ENCODE peak calls at places on chromosomes 12 and 14, in four cellular contexts. P is aorta; H is effector CD8-positive, alpha-beta T cell; T is NAMALWA. V is an unnamed sample.

GRCh38 chr12:75892779-75893408 is 138.7 kb downstream of the PHLDA1 start:
- DNase-seq in P (no peak), H (no peak), T (no peak), V (no peak)

GRCh38 chr12:4446335-4446734 is 720 bp upstream of the FGF6 start:
- DNase-seq in P (no peak), H (no peak), T (no peak), V (no peak)

GRCh38 chr14:42930058-42930457 is 1323.4 kb downstream of the LRFN5 start:
- DNase-seq in P (peak), H (no peak), T (peak), V (no peak)

GRCh38 chr14:94768141-94768520 is 1.8 kb downstream of the GSC start:
- DNase-seq in P (no peak), H (no peak), T (no peak), V (no peak)

GRCh38 chr14:98077176-98077575 is 1194.8 kb downstream of the BCL11B start:
- DNase-seq in P (no peak), H (no peak), T (no peak), V (no peak)

GRCh38 chr14:105330491-105330895 is 15.9 kb downstream of the PACS2 start:
- DNase-seq in P (peak), H (no peak), T (no peak), V (peak)

GRCh38 chr12:46944771-46945170 is 119.0 kb upstream of the SLC38A4 start:
- DNase-seq in P (no peak), H (no peak), T (no peak), V (no peak)

GRCh38 chr12:1716215-1716862 is 25.5 kb downstream of the ADIPOR2 start:
- DNase-seq in P (no peak), H (no peak), T (peak), V (no peak)

GRCh38 chr12:88538697-88539096 is 41.6 kb downstream of the KITLG start:
- DNase-seq in P (no peak), H (no peak), T (no peak), V (no peak)

GRCh38 chr14:105116451-105117256 is 51.4 kb upstream of the GPR132 start:
- DNase-seq in P (no peak), H (no peak), T (no peak), V (no peak)

GRCh38 chr12:19945559-19946485 is 422.5 kb upstream of the PDE3A start:
- DNase-seq in P (no peak), H (no peak), T (no peak), V (peak)

GRCh38 chr14:31990959-31991541 is 86.1 kb upstream of the ARHGAP5 start:
- DNase-seq in P (no peak), H (no peak), T (no peak), V (no peak)

GRCh38 chr14:58107947-58108552 is 44.0 kb downstream of the ARMH4 start:
- DNase-seq in P (no peak), H (no peak), T (peak), V (peak)

GRCh38 chr12:54658306-54659264 is 10.4 kb upstream of the DCD start:
- DNase-seq in P (no peak), H (no peak), T (peak), V (peak)

GRCh38 chr14:58465425-58465824 is 37.9 kb downstream of the KIAA0586 start:
- DNase-seq in P (no peak), H (no peak), T (no peak), V (peak)

GRCh38 chr12:6323340-6323994 is 13.0 kb downstream of the PLEKHG6 start:
- DNase-seq in P (peak), H (peak), T (peak), V (peak)

GRCh38 chr12:63922446-63922845 is 77.9 kb downstream of the SRGAP1 start:
- DNase-seq in P (no peak), H (no peak), T (no peak), V (no peak)

GRCh38 chr12:53766881-53767280 is 15.1 kb upstream of the CISTR start:
- DNase-seq in P (no peak), H (no peak), T (no peak), V (no peak)

GRCh38 chr12:31813305-31813704 is 84.5 kb upstream of the AMN1 start:
- DNase-seq in P (no peak), H (no peak), T (no peak), V (peak)

GRCh38 chr14:35699791-35700444 is 109.2 kb downstream of the RALGAPA1 start:
- DNase-seq in P (no peak), H (no peak), T (no peak), V (no peak)

GRCh38 chr14:101002738-101003137 is 99.2 kb upstream of the RTL1 start:
- DNase-seq in P (no peak), H (no peak), T (no peak), V (no peak)

GRCh38 chr12:47954467-47955045 is 8.8 kb upstream of the TMEM106C start:
- DNase-seq in P (no peak), H (no peak), T (no peak), V (no peak)

GRCh38 chr14:77140937-77141591 is 527 bp downstream of the ZDHHC22 start:
- DNase-seq in P (no peak), H (no peak), T (no peak), V (peak)

GRCh38 chr12:29428630-29429029 is 47.7 kb upstream of the ERGIC2 start:
- DNase-seq in P (no peak), H (no peak), T (no peak), V (peak)

GRCh38 chr12:45688188-45688587 is 41.3 kb upstream of the ARID2 start:
- DNase-seq in P (no peak), H (no peak), T (no peak), V (no peak)

GRCh38 chr12:4562034-4562657 is at the start of gene DYRK4:
- DNase-seq in P (peak), H (no peak), T (no peak), V (peak)

GRCh38 chr12:51323966-51324895 is at the start of gene BIN2:
- DNase-seq in P (peak), H (peak), T (peak), V (no peak)

GRCh38 chr12:89225808-89226368 is 126.4 kb downstream of the DUSP6 start:
- DNase-seq in P (no peak), H (no peak), T (no peak), V (peak)

GRCh38 chr12:96046543-96047137 is 11.3 kb upstream of the LTA4H start:
- DNase-seq in P (no peak), H (no peak), T (no peak), V (no peak)

GRCh38 chr12:79871621-79872020 is 63.3 kb downstream of the PPP1R12A start:
- DNase-seq in P (no peak), H (no peak), T (no peak), V (no peak)

GRCh38 chr12:74148849-74149248 is 388.8 kb upstream of the ATXN7L3B start:
- DNase-seq in P (no peak), H (no peak), T (no peak), V (no peak)